ENCODE peak calls at places on chromosome X, in four cellular contexts. N is Peyer's patch, A is posterior vena cava, R is fibroblast of pulmonary artery. Y is an unnamed sample.

GRCh38 chrX:139828830-139829229 is 104.0 kb downstream of the ATP11C start:
- DNase-seq in N (no peak), A (no peak), R (no peak), Y (no peak)

GRCh38 chrX:132940727-132941162 is 17.7 kb downstream of the HS6ST2 start:
- DNase-seq in N (no peak), A (no peak), R (no peak), Y (peak)

GRCh38 chrX:6129751-6130150 is 98.9 kb downstream of the NLGN4X start:
- DNase-seq in N (no peak), A (no peak), R (no peak), Y (no peak)

GRCh38 chrX:46929439-46930018 is 17.3 kb downstream of the JADE3 start:
- DNase-seq in N (no peak), A (no peak), R (peak), Y (peak)

GRCh38 chrX:78652971-78653822 is 5.9 kb downstream of the RTL3 start:
- DNase-seq in N (no peak), A (no peak), R (peak), Y (peak)

GRCh38 chrX:127578395-127578794 is 473.8 kb downstream of the ACTRT1 start:
- DNase-seq in N (no peak), A (no peak), R (no peak), Y (no peak)

GRCh38 chrX:29553542-29553941 is 661.8 kb upstream of the MAGEB2 start:
- DNase-seq in N (no peak), A (no peak), R (no peak), Y (no peak)

GRCh38 chrX:103329991-103330390 is at the start of gene TCEAL7:
- DNase-seq in N (no peak), A (no peak), R (peak), Y (no peak)

GRCh38 chrX:151225843-151226242 is 49.5 kb downstream of the GPR50 start:
- DNase-seq in N (no peak), A (no peak), R (no peak), Y (no peak)

GRCh38 chrX:129741880-129742758 is 3.3 kb downstream of the XPNPEP2 start:
- DNase-seq in N (no peak), A (peak), R (no peak), Y (no peak)

GRCh38 chrX:46408553-46409407 is 136.4 kb downstream of the ZNF674 start:
- DNase-seq in N (peak), A (peak), R (peak), Y (peak)

GRCh38 chrX:72268601-72269365 is 8.3 kb downstream of the RPS4X start:
- DNase-seq in N (no peak), A (no peak), R (peak), Y (peak)

GRCh38 chrX:74924449-74925209 is 623 bp downstream of the NEXMIF start:
- DNase-seq in N (peak), A (peak), R (peak), Y (no peak)

GRCh38 chrX:118943102-118943501 is 31.3 kb upstream of the LONRF3 start:
- DNase-seq in N (no peak), A (no peak), R (no peak), Y (no peak)

GRCh38 chrX:17014216-17014615 is 67.8 kb downstream of the REPS2 start:
- DNase-seq in N (no peak), A (no peak), R (no peak), Y (no peak)

GRCh38 chrX:15816886-15817285 is 26.6 kb downstream of the ZRSR2 start:
- DNase-seq in N (no peak), A (no peak), R (peak), Y (no peak)